ENCODE peak calls at places on chromosome 13, in eight cellular contexts. One of them, this sample, is unnamed.

GRCh38 chr13:109123971-109124370 is 494.6 kb downstream of the MYO16 start:
- DNase-seq in HFF-Myc: no peak
- DNase-seq in uterus: no peak
- DNase-seq in right lobe of liver: no peak
- DNase-seq in testis: no peak
- DNase-seq in heart left ventricle: no peak
- DNase-seq in ovary: no peak
- DNase-seq in progenitor cell of endocrine pancreas: no peak
- DNase-seq in this sample: no peak

GRCh38 chr13:77831870-77832269 is 86.8 kb downstream of the EDNRB start:
- DNase-seq in HFF-Myc: no peak
- DNase-seq in uterus: no peak
- DNase-seq in right lobe of liver: no peak
- DNase-seq in testis: no peak
- DNase-seq in heart left ventricle: no peak
- DNase-seq in ovary: no peak
- DNase-seq in progenitor cell of endocrine pancreas: no peak
- DNase-seq in this sample: no peak

GRCh38 chr13:77544365-77544764 is 8.9 kb downstream of the SCEL start:
- DNase-seq in HFF-Myc: no peak
- DNase-seq in uterus: peak; percentile 42
- DNase-seq in right lobe of liver: no peak
- DNase-seq in testis: peak; percentile 37
- DNase-seq in heart left ventricle: peak; percentile 67
- DNase-seq in ovary: peak; percentile 32
- DNase-seq in progenitor cell of endocrine pancreas: no peak
- DNase-seq in this sample: no peak

GRCh38 chr13:47437411-47437810 is 540.6 kb upstream of the HTR2A start:
- DNase-seq in HFF-Myc: no peak
- DNase-seq in uterus: no peak
- DNase-seq in right lobe of liver: no peak
- DNase-seq in testis: no peak
- DNase-seq in heart left ventricle: no peak
- DNase-seq in ovary: no peak
- DNase-seq in progenitor cell of endocrine pancreas: no peak
- DNase-seq in this sample: no peak

GRCh38 chr13:112066624-112067004 is 335 bp upstream of the SOX1 start:
- DNase-seq in HFF-Myc: no peak
- DNase-seq in uterus: no peak
- DNase-seq in right lobe of liver: no peak
- DNase-seq in testis: peak; percentile 84
- DNase-seq in heart left ventricle: peak; percentile 73
- DNase-seq in ovary: no peak
- DNase-seq in progenitor cell of endocrine pancreas: no peak
- DNase-seq in this sample: no peak

GRCh38 chr13:67014399-67014798 is 215.7 kb downstream of the PCDH9 start:
- DNase-seq in HFF-Myc: no peak
- DNase-seq in uterus: no peak
- DNase-seq in right lobe of liver: no peak
- DNase-seq in testis: no peak
- DNase-seq in heart left ventricle: no peak
- DNase-seq in ovary: no peak
- DNase-seq in progenitor cell of endocrine pancreas: no peak
- DNase-seq in this sample: no peak

GRCh38 chr13:113930711-113931637 is 42.9 kb downstream of the C13orf46 start:
- DNase-seq in HFF-Myc: no peak
- DNase-seq in uterus: peak; percentile 11
- DNase-seq in right lobe of liver: peak; percentile 49
- DNase-seq in testis: peak; percentile 10
- DNase-seq in heart left ventricle: no peak
- DNase-seq in ovary: no peak
- DNase-seq in progenitor cell of endocrine pancreas: no peak
- DNase-seq in this sample: peak; percentile 64

GRCh38 chr13:110929104-110929777 is 14.4 kb upstream of the ANKRD10 start:
- DNase-seq in HFF-Myc: no peak
- DNase-seq in uterus: no peak
- DNase-seq in right lobe of liver: no peak
- DNase-seq in testis: no peak
- DNase-seq in heart left ventricle: no peak
- DNase-seq in ovary: no peak
- DNase-seq in progenitor cell of endocrine pancreas: no peak
- DNase-seq in this sample: no peak

GRCh38 chr13:106491928-106492327 is 43.5 kb downstream of the EFNB2 start:
- DNase-seq in HFF-Myc: no peak
- DNase-seq in uterus: no peak
- DNase-seq in right lobe of liver: no peak
- DNase-seq in testis: peak; percentile 80
- DNase-seq in heart left ventricle: no peak
- DNase-seq in ovary: no peak
- DNase-seq in progenitor cell of endocrine pancreas: no peak
- DNase-seq in this sample: no peak

GRCh38 chr13:109867766-109868165 is 81.4 kb upstream of the IRS2 start:
- DNase-seq in HFF-Myc: no peak
- DNase-seq in uterus: no peak
- DNase-seq in right lobe of liver: no peak
- DNase-seq in testis: no peak
- DNase-seq in heart left ventricle: no peak
- DNase-seq in ovary: no peak
- DNase-seq in progenitor cell of endocrine pancreas: no peak
- DNase-seq in this sample: no peak

GRCh38 chr13:24086642-24087041 is 73.9 kb upstream of the SPATA13 start:
- DNase-seq in HFF-Myc: no peak
- DNase-seq in uterus: no peak
- DNase-seq in right lobe of liver: no peak
- DNase-seq in testis: no peak
- DNase-seq in heart left ventricle: no peak
- DNase-seq in ovary: no peak
- DNase-seq in progenitor cell of endocrine pancreas: no peak
- DNase-seq in this sample: no peak

GRCh38 chr13:20191311-20191901 is 1.3 kb downstream of the GJB2 start:
- DNase-seq in HFF-Myc: no peak
- DNase-seq in uterus: no peak
- DNase-seq in right lobe of liver: peak; percentile 73
- DNase-seq in testis: no peak
- DNase-seq in heart left ventricle: no peak
- DNase-seq in ovary: no peak
- DNase-seq in progenitor cell of endocrine pancreas: no peak
- DNase-seq in this sample: no peak

GRCh38 chr13:20191902-20192469 is 752 bp downstream of the GJB2 start:
- DNase-seq in HFF-Myc: no peak
- DNase-seq in uterus: no peak
- DNase-seq in right lobe of liver: peak; percentile 63
- DNase-seq in testis: peak; percentile 21
- DNase-seq in heart left ventricle: no peak
- DNase-seq in ovary: no peak
- DNase-seq in progenitor cell of endocrine pancreas: no peak
- DNase-seq in this sample: no peak

GRCh38 chr13:20190481-20191310 is 2.0 kb downstream of the GJB2 start:
- DNase-seq in HFF-Myc: peak; percentile 16
- DNase-seq in uterus: no peak
- DNase-seq in right lobe of liver: no peak
- DNase-seq in testis: no peak
- DNase-seq in heart left ventricle: no peak
- DNase-seq in ovary: no peak
- DNase-seq in progenitor cell of endocrine pancreas: no peak
- DNase-seq in this sample: no peak

GRCh38 chr13:20186771-20187170 is 6.0 kb downstream of the GJB2 start:
- DNase-seq in HFF-Myc: no peak
- DNase-seq in uterus: no peak
- DNase-seq in right lobe of liver: no peak
- DNase-seq in testis: no peak
- DNase-seq in heart left ventricle: no peak
- DNase-seq in ovary: no peak
- DNase-seq in progenitor cell of endocrine pancreas: no peak
- DNase-seq in this sample: no peak

DNA sequence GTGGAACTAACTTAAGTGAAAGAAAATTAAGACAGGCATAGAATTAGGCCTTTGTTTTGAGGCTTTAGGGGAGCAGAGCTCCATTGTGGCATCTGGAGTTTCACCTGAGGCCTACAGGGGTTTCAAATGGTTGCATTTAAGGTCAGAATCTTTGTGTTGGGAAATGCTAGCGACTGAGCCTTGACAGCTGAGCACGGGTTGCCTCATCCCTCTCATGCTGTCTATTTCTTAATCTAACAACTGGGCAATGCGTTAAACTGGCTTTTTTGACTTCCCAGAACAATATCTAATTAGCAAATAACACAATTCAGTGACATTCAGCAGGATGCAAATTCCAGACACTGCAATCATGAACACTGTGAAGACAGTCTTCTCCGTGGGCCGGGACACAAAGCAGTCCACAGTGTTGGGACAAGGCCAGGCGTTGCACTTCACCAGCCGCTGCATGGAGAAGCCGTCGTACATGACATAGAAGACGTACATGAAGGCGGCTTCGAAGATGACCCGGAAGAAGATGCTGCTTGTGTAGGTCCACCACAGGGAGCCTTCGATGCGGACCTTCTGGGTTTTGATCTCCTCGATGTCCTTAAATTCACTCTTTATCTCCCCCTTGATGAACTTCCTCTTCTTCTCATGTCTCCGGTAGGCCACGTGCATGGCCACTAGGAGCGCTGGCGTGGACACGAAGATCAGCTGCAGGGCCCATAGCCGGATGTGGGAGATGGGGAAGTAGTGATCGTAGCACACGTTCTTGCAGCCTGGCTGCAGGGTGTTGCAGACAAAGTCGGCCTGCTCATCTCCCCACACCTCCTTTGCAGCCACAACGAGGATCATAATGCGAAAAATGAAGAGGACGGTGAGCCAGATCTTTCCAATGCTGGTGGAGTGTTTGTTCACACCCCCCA is 3.8 kb downstream of the GJB2 start:
- DNase-seq in HFF-Myc: no peak
- DNase-seq in uterus: no peak
- DNase-seq in right lobe of liver: no peak
- DNase-seq in testis: no peak
- DNase-seq in heart left ventricle: no peak
- DNase-seq in ovary: no peak
- DNase-seq in progenitor cell of endocrine pancreas: no peak
- DNase-seq in this sample: no peak
- TF ChIP-seq CTCF in HFF-Myc: no peak
- TF ChIP-seq CTCF in uterus: no peak
- TF ChIP-seq CTCF in right lobe of liver: no peak
- TF ChIP-seq CTCF in testis: no peak
- TF ChIP-seq CTCF in heart left ventricle: peak; percentile 25
- TF ChIP-seq CTCF in ovary: no peak
- TF ChIP-seq CTCF in progenitor cell of endocrine pancreas: peak; percentile 40
- TF ChIP-seq CTCF in this sample: peak; percentile 44

DNA sequence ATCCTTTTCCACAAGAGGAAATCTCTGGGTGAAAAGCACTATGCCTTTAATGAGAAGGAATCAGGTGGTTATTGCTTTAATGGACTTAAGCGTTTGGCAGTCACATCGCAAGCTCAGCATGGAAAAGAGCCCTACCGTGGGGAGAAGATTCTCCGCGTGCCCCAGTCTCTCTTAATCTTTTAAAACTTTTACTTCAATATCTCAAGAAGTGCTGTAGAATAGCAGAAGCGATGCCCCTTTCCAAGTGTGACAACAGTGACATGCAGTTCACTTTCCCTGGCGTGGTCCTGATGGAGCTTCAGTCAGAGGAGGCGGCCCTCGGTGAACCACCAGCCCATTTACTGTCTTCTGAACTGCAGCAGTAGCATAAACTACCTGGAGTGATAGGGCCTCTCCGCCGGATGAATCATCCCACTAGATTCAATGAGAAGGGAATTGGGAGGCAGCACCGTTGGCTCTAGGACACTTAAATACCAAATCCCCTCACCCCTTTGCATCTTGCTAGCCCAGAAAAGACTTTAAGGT is 112.7 kb upstream of the GPR12 start:
- DNase-seq in HFF-Myc: no peak
- DNase-seq in uterus: no peak
- DNase-seq in right lobe of liver: no peak
- DNase-seq in testis: no peak
- DNase-seq in heart left ventricle: no peak
- DNase-seq in ovary: no peak
- DNase-seq in progenitor cell of endocrine pancreas: no peak
- DNase-seq in this sample: no peak
- TF ChIP-seq CTCF in HFF-Myc: no peak
- TF ChIP-seq CTCF in uterus: no peak
- TF ChIP-seq CTCF in right lobe of liver: no peak
- TF ChIP-seq CTCF in testis: no peak
- TF ChIP-seq CTCF in heart left ventricle: no peak
- TF ChIP-seq CTCF in ovary: no peak
- TF ChIP-seq CTCF in progenitor cell of endocrine pancreas: no peak
- TF ChIP-seq CTCF in this sample: peak; percentile 16

DNA sequence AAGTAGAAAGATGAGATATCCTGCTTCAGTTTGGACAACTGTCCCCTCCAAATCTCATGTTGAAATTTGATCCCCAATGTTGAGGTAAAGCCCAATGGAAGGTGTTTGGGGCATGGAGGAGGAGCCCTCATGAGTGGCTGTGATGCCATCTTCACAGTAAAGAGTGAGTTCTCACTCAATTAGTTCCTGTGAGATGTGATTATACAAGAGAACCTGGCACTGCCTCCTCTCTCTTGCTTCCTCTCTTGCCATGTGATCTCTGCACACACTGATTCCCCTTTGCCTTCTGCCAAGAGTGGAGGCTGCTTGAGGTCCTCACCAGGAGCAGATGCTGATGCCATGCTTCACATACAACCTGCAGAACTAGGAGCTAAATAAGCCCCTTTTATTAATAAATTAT is 87.0 kb downstream of the HSPH1 start:
- DNase-seq in HFF-Myc: no peak
- DNase-seq in uterus: no peak
- DNase-seq in right lobe of liver: no peak
- DNase-seq in testis: no peak
- DNase-seq in heart left ventricle: no peak
- DNase-seq in ovary: no peak
- DNase-seq in progenitor cell of endocrine pancreas: no peak
- DNase-seq in this sample: no peak
- TF ChIP-seq CTCF in HFF-Myc: no peak
- TF ChIP-seq CTCF in uterus: no peak
- TF ChIP-seq CTCF in right lobe of liver: no peak
- TF ChIP-seq CTCF in testis: no peak
- TF ChIP-seq CTCF in heart left ventricle: no peak
- TF ChIP-seq CTCF in ovary: no peak
- TF ChIP-seq CTCF in progenitor cell of endocrine pancreas: no peak
- TF ChIP-seq CTCF in this sample: no peak

DNA sequence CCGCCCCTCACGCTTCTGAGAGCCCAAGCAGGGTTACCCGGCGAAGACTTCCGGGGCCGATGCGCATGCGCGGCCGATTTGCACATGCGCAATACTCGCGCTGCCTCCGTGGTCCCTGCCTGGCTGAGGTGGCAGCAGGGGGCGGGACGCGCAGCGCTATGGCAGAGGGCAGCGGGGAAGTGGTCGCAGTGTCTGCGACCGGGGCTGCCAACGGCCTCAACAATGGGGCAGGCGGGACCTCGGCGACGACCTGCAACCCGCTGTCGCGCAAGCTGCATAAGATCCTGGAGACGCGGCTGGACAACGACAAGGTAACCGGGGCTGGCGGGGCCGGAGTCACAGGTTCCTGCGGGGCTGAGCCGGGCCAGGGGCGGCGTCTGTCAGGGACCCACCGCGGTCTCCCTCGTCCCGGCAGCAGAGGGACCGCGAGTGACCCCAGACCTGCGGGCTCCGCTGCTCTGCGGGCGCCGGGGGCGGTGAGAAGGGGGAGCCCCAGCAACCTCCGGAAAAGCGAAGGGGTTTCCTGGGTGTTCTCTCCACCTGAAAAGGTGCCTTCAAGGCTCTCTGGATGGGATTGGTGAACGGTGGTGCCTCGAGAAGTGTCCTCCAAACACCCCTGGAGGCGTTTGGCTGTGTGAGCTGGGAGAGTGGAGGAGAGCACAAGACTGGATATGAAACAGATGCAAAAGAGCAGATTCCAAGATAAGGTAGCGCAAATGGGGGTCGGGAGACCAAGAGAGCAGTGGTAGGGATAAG is at the start of gene COG6:
- DNase-seq in HFF-Myc: peak; percentile 65
- DNase-seq in uterus: peak; percentile 87
- DNase-seq in right lobe of liver: peak; percentile 91
- DNase-seq in testis: peak; percentile 93
- DNase-seq in heart left ventricle: peak; percentile 93
- DNase-seq in ovary: peak; percentile 90
- DNase-seq in progenitor cell of endocrine pancreas: peak; percentile 95
- DNase-seq in this sample: peak; percentile 95
- TF ChIP-seq CTCF in HFF-Myc: no peak
- TF ChIP-seq CTCF in uterus: no peak
- TF ChIP-seq CTCF in right lobe of liver: no peak
- TF ChIP-seq CTCF in testis: no peak
- TF ChIP-seq CTCF in heart left ventricle: no peak
- TF ChIP-seq CTCF in ovary: peak; percentile 17
- TF ChIP-seq CTCF in progenitor cell of endocrine pancreas: peak; percentile 29
- TF ChIP-seq CTCF in this sample: peak; percentile 20